ENCODE peak calls at places on chromosomes 1 and 21, in nine cellular contexts. R, G, K, H, O, U, X, I and T are unnamed samples.

GRCh38 chr1:187842406-187843165 is 1013.8 kb downstream of the PLA2G4A start:
- DNase-seq in R (peak), G (no peak), K (no peak), H (no peak), O (no peak), U (no peak), X (peak), I (no peak), T (no peak)

GRCh38 chr1:184753608-184754478 is 815 bp downstream of the EDEM3 start:
- DNase-seq in R (peak), G (no peak), K (no peak), H (no peak), O (peak), U (peak), X (peak), I (peak), T (peak)

GRCh38 chr1:201019321-201019977 is 4.1 kb downstream of the KIF21B start:
- DNase-seq in R (peak), G (no peak), K (peak), H (no peak), O (no peak), U (peak), X (peak), I (peak), T (peak)

GRCh38 chr1:211897011-211897410 is 66.4 kb upstream of the LPGAT1 start:
- DNase-seq in R (peak), G (no peak), K (no peak), H (no peak), O (peak), U (no peak), X (no peak), I (no peak), T (no peak)

GRCh38 chr21:25708467-25709065 is 26.1 kb downstream of the ATP5PF start:
- DNase-seq in R (peak), G (no peak), K (peak), H (peak), O (peak), U (no peak), X (peak), I (peak), T (no peak)

GRCh38 chr1:59379028-59379728 is 82.3 kb downstream of the FGGY start:
- DNase-seq in R (peak), G (no peak), K (no peak), H (no peak), O (no peak), U (no peak), X (peak), I (no peak), T (no peak)

GRCh38 chr1:214165850-214166374 is 115.0 kb upstream of the SMYD2 start:
- DNase-seq in R (no peak), G (no peak), K (no peak), H (no peak), O (no peak), U (no peak), X (no peak), I (no peak), T (no peak)

GRCh38 chr1:92538048-92538412 is 51.3 kb upstream of the GFI1 start:
- DNase-seq in R (peak), G (no peak), K (peak), H (no peak), O (no peak), U (no peak), X (no peak), I (no peak), T (no peak)

GRCh38 chr1:111334169-111334568 is 43.5 kb downstream of the CHIA start:
- DNase-seq in R (peak), G (no peak), K (peak), H (no peak), O (no peak), U (no peak), X (peak), I (no peak), T (no peak)

GRCh38 chr21:37688952-37689659 is 227.2 kb downstream of the KCNJ6 start:
- DNase-seq in R (no peak), G (no peak), K (no peak), H (no peak), O (no peak), U (no peak), X (no peak), I (no peak), T (no peak)

GRCh38 chr1:183633676-183634343 is 1.8 kb downstream of the ARPC5 start:
- DNase-seq in R (peak), G (peak), K (peak), H (no peak), O (peak), U (no peak), X (peak), I (no peak), T (no peak)